ENCODE peak calls at places on chromosome 18, in ten cellular contexts. H is non-pigmented ciliary epithelial cell; T is NCI-H345; Y is coronary artery; B is fibroblast of villous mesenchyme; L is DMS153; S is iris pigment epithelial cell; C is naive thymus-derived CD4-positive, alpha-beta T cell; U is aorta; Q is T-helper 1 cell. Z is an unnamed sample.

GRCh38 chr18:61569176-61569892 is 236.1 kb downstream of the CDH20 start:
- DNase-seq in H (no peak), T (no peak), Y (no peak), B (peak; percentile 72), L (no peak), S (peak; percentile 92), C (no peak), U (peak; percentile 67), Q (no peak), Z (no peak)

GRCh38 chr18:22466608-22467390 is 49.1 kb upstream of the CTAGE1 start:
- DNase-seq in H (no peak), T (no peak), Y (no peak), B (peak; percentile 80), L (no peak), S (peak; percentile 83), C (no peak), U (peak; percentile 62), Q (no peak), Z (peak; percentile 10)

GRCh38 chr18:13178976-13179375 is 39.6 kb upstream of the LDLRAD4 start:
- DNase-seq in H (peak; percentile 58), T (no peak), Y (no peak), B (peak; percentile 35), L (no peak), S (peak; percentile 57), C (no peak), U (no peak), Q (no peak), Z (no peak)

GRCh38 chr18:79428287-79428686 is 32.6 kb downstream of the NFATC1 start:
- DNase-seq in H (no peak), T (no peak), Y (no peak), B (no peak), L (no peak), S (no peak), C (no peak), U (no peak), Q (no peak), Z (no peak)

GRCh38 chr18:74522635-74523548 is 11.4 kb upstream of the CNDP1 start:
- DNase-seq in H (no peak), T (peak; percentile 51), Y (no peak), B (peak; percentile 45), L (no peak), S (no peak), C (no peak), U (no peak), Q (no peak), Z (no peak)

GRCh38 chr18:9959564-9959963 is 45.7 kb downstream of the VAPA start:
- DNase-seq in H (no peak), T (no peak), Y (no peak), B (no peak), L (no peak), S (no peak), C (no peak), U (no peak), Q (no peak), Z (no peak)

GRCh38 chr18:33716061-33716683 is 138.2 kb downstream of the ASXL3 start:
- DNase-seq in H (no peak), T (no peak), Y (no peak), B (no peak), L (no peak), S (no peak), C (no peak), U (no peak), Q (no peak), Z (no peak)

GRCh38 chr18:54119524-54120019 is 104.9 kb downstream of the MBD2 start:
- DNase-seq in H (no peak), T (peak; percentile 60), Y (no peak), B (peak; percentile 64), L (peak; percentile 34), S (peak; percentile 68), C (peak; percentile 28), U (no peak), Q (no peak), Z (peak; percentile 55)

GRCh38 chr18:48529796-48530195 is 9.0 kb upstream of the CTIF start:
- DNase-seq in H (peak; percentile 69), T (no peak), Y (no peak), B (peak; percentile 60), L (no peak), S (peak; percentile 92), C (no peak), U (no peak), Q (no peak), Z (no peak)

GRCh38 chr18:2905802-2906521 is 59.2 kb downstream of the EMILIN2 start:
- DNase-seq in H (no peak), T (no peak), Y (peak; percentile 67), B (peak; percentile 57), L (no peak), S (no peak), C (peak; percentile 27), U (peak; percentile 89), Q (peak; percentile 28), Z (peak; percentile 33)

GRCh38 chr18:7688580-7688979 is 121.5 kb downstream of the PTPRM start:
- DNase-seq in H (no peak), T (no peak), Y (no peak), B (no peak), L (no peak), S (no peak), C (no peak), U (no peak), Q (no peak), Z (no peak)

GRCh38 chr18:52341617-52342381 is 1.8 kb downstream of the DCC start:
- DNase-seq in H (no peak), T (peak; percentile 45), Y (no peak), B (no peak), L (no peak), S (no peak), C (no peak), U (no peak), Q (no peak), Z (no peak)

GRCh38 chr18:78140294-78140693 is 839.3 kb upstream of the SALL3 start:
- DNase-seq in H (no peak), T (no peak), Y (no peak), B (no peak), L (no peak), S (no peak), C (no peak), U (no peak), Q (no peak), Z (no peak)

GRCh38 chr18:79498662-79499061 is 102.9 kb downstream of the NFATC1 start:
- DNase-seq in H (no peak), T (no peak), Y (no peak), B (no peak), L (no peak), S (no peak), C (no peak), U (peak; percentile 9), Q (no peak), Z (no peak)

GRCh38 chr18:6270791-6271216 is 143.9 kb downstream of the L3MBTL4 start:
- DNase-seq in H (no peak), T (no peak), Y (no peak), B (no peak), L (no peak), S (no peak), C (no peak), U (no peak), Q (no peak), Z (no peak)

GRCh38 chr18:10040287-10041011 is 126.6 kb downstream of the VAPA start:
- DNase-seq in H (no peak), T (no peak), Y (no peak), B (peak; percentile 96), L (no peak), S (peak; percentile 82), C (no peak), U (no peak), Q (no peak), Z (no peak)

Z was measured in HCT116.